ENCODE peak calls at places on chromosomes 13 and 19, in four cellular contexts. A, D, L and X are unnamed samples. For H3K4me1, the result is how much of the 10 kb centered on the place peaks cover.

GRCh38 chr19:49987159-49987698 is 26.3 kb upstream of the SIGLEC11 start:
- DNase-seq in A (peak), D (peak), L (peak), X (peak)

GRCh38 chr19:35513975-35514809 is 743 bp upstream of the DMKN start:
- DNase-seq in A (no peak), D (no peak), L (no peak), X (no peak)

GRCh38 chr19:35363711-35364425 is 5.6 kb downstream of the FFAR3 start:
- DNase-seq in A (no peak), D (no peak), L (peak), X (no peak)

GRCh38 chr13:46751811-46752635 is 44.9 kb downstream of the ESD start:
- DNase-seq in A (no peak), D (peak), L (no peak), X (no peak)

GRCh38 chr19:7852851-7853759 is 21.1 kb downstream of the PRR36 start:
- DNase-seq in A (peak), D (no peak), L (peak), X (peak)

GRCh38 chr13:111939285-111940278 is 127.4 kb upstream of the SOX1 start:
- DNase-seq in A (no peak), D (no peak), L (peak), X (no peak)

GRCh38 chr19:32339988-32340874 is 5.2 kb upstream of the ZNF507 start:
- DNase-seq in A (peak), D (no peak), L (peak), X (peak)

GRCh38 chr13:30421093-30422055 is 919 bp upstream of the UBE2L5 start:
- DNase-seq in A (peak), D (peak), L (peak), X (peak)

GRCh38 chr13:63631006-63631405 is 2215.4 kb upstream of the PCDH20 start:
- DNase-seq in A (no peak), D (no peak), L (no peak), X (no peak)

GRCh38 chr19:35751839-35752745 is 3.7 kb downstream of the LIN37 start:
- DNase-seq in A (no peak), D (no peak), L (no peak), X (no peak)

GRCh38 chr19:55406869-55407624 is 541 bp downstream of the UBE2S start:
- DNase-seq in A (peak), D (no peak), L (peak), X (peak)

GRCh38 chr19:49712397-49712859 is 21.5 kb downstream of the CPT1C start:
- DNase-seq in A (peak), D (peak), L (no peak), X (no peak)

GRCh38 chr13:99268822-99269221 is 10.6 kb upstream of the GPR18 start:
- DNase-seq in A (no peak), D (no peak), L (no peak), X (no peak)

GRCh38 chr13:106262886-106263285 is 272.6 kb downstream of the EFNB2 start:
- DNase-seq in A (no peak), D (peak), L (no peak), X (no peak)

GRCh38 chr13:39422845-39423565 is 180.0 kb downstream of the LHFPL6 start:
- DNase-seq in A (no peak), D (no peak), L (no peak), X (no peak)

GRCh38 chr19:48443731-48444128 is 2.1 kb upstream of the GRWD1 start:
- DNase-seq in A (no peak), D (no peak), L (no peak), X (no peak)

GRCh38 chr19:49496574-49497008 is 357 bp downstream of the RPS11 start:
- DNase-seq in A (no peak), D (no peak), L (no peak), X (no peak)

GRCh38 chr19:39448271-39448670 is 2.9 kb downstream of the SUPT5H start:
- DNase-seq in A (no peak), D (peak), L (no peak), X (no peak)

GRCh38 chr13:94710881-94711560 is 1.3 kb downstream of the SOX21 start:
- DNase-seq in A (no peak), D (no peak), L (no peak), X (no peak)

GRCh38 chr19:54478677-54479266 is 5.7 kb upstream of the CDC42EP5 start:
- DNase-seq in A (no peak), D (peak), L (no peak), X (peak)

GRCh38 chr13:73945871-73946270 is 188.3 kb downstream of the KLF12 start:
- DNase-seq in A (no peak), D (peak), L (no peak), X (peak)

GRCh38 chr13:34246511-34246910 is 428.6 kb downstream of the RFC3 start:
- DNase-seq in A (no peak), D (no peak), L (no peak), X (peak)

GRCh38 chr19:926595-927043 is 784 bp downstream of the ARID3A start:
- DNase-seq in A (no peak), D (no peak), L (peak), X (no peak)

GRCh38 chr19:39237200-39238184 is 7.3 kb downstream of the IFNL3 start:
- DNase-seq in A (peak), D (no peak), L (peak), X (no peak)

GRCh38 chr13:61151062-61151461 is 264.6 kb downstream of the PCDH20 start:
- DNase-seq in A (no peak), D (no peak), L (no peak), X (no peak)

GRCh38 chr19:46182476-46182875 is 34.4 kb downstream of the IGFL2 start:
- DNase-seq in A (no peak), D (no peak), L (no peak), X (no peak)

GRCh38 chr13:59342396-59342795 is 821.3 kb downstream of the DIAPH3 start:
- DNase-seq in A (no peak), D (no peak), L (no peak), X (peak)

GRCh38 chr19:55352040-55352439 is 2.5 kb downstream of the COX6B2 start:
- DNase-seq in A (no peak), D (no peak), L (no peak), X (no peak)

GRCh38 chr19:3020321-3020960 is 8.6 kb downstream of the TLE2 start:
- DNase-seq in A (no peak), D (no peak), L (no peak), X (no peak)

GRCh38 chr19:35341006-35341405 is 6.7 kb upstream of the FFAR1 start:
- DNase-seq in A (no peak), D (no peak), L (no peak), X (no peak)

GRCh38 chr19:49455729-49456128 is 2.7 kb downstream of the ALDH16A1 start:
- DNase-seq in A (no peak), D (no peak), L (no peak), X (no peak)

GRCh38 chr19:54896036-54896435 is 9.9 kb upstream of the NCR1 start:
- DNase-seq in A (no peak), D (no peak), L (no peak), X (no peak)

GRCh38 chr13:25819856-25820530 is 231.8 kb downstream of the SHISA2 start:
- DNase-seq in A (no peak), D (no peak), L (no peak), X (no peak)

GRCh38 chr19:2469102-2469914 is 6.6 kb upstream of the GADD45B start:
- DNase-seq in A (no peak), D (peak), L (no peak), X (peak)

GRCh38 chr19:36128392-36128736 is 11.5 kb upstream of the CAPNS1 start:
- DNase-seq in A (no peak), D (no peak), L (no peak), X (no peak)

DNA sequence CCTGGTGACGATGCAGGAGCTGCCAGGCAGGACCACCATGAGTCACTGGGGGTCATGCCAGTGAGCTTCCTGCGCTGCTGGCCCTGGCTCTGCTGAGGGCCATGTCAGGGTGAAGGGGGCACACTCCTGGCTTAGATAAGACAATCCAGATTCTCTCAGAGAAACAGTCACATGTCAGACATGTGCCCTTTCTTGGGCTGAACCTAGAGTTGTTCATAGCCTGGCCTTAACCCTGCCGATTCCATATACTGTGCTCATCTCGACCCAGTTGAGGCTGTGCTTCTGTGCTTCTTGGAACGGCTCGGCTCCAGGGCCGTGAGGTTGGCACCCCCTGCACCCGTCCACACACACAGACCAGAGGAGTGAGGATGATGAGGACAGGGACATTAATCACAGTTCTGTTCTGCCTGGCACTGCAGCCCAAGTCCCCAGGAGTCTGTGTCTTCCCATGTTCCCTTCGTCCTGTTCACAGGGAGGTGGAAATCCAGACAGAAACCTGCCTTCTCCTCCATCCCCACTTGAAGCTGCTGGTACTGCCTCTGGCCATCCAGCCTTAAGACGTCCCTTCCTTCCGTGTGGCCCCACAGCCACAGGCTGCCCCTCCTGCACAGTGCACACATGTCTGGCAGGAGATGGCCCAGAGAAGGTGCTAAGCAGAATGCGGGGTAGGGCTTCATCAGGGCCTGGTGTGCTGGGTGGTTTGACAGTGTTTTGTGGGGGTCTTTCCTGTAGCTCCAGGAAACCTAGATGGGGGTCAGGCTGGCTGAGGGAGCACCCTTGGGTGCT is 50.0 kb downstream of the LYL1 start:
- DNase-seq in A (no peak), D (no peak), L (no peak), X (no peak)
- H3K4me1 ChIP-seq in A (under half), D (half or more), L (half or more), X (half or more)

GRCh38 chr19:17079710-17080440 is 4.3 kb downstream of the MYO9B start:
- DNase-seq in A (no peak), D (peak), L (peak), X (peak)
- H3K4me1 ChIP-seq in A (under half), D (under half), L (under half), X (under half)

DNA sequence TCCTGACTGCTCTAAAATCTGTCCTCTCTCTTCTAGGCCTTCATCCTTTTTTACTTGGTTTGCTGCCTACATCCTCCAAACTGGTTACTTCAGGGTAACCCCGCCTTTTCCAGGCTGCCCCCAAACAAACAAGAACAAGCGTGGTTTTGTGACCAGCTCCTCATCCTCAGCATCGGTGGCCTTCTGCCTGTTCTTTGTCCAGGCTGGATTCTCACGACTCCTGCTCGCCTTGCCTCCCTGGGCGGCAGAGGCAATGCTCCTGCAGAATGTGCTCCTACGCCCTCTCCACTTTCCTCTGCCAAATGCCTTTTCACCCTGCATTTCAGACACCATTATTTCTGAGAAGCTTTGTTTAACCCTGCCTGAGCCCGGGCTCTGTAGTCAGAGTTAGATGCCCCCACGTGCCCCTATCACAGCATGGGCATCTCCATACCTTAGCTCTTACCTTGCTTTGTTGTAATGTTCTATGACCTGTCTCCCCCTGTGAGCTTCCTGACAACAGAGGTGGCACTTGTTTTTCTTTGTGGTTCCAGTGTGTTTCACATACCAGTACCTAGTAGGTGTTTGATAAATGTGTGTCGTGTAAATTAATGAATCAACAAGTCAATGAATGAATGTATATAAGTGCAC is 61.9 kb downstream of the WDFY2 start:
- DNase-seq in A (no peak), D (no peak), L (no peak), X (no peak)
- H3K4me1 ChIP-seq in A (under half), D (under half), L (under half), X (under half)

GRCh38 chr13:114064516-114065140 is 67.8 kb downstream of the RASA3 start:
- DNase-seq in A (peak), D (no peak), L (peak), X (peak)
- H3K4me1 ChIP-seq in A (under half), D (half or more), L (half or more), X (half or more)